ENCODE peak calls at places on chromosomes 5 and 9, in ten cellular contexts. K, O, T, Z, Y, M, H, G, E and D are unnamed samples.
A peak's percentile ranks its signal among the peaks of the same experiment; 100 is the strongest.

GRCh38 chr9:116749176-116749575 is 62.1 kb downstream of the TRIM32 start:
- DNase-seq in M (no peak), Y (no peak), G (no peak), Z (no peak), E (no peak), T (no peak), K (no peak), H (no peak), O (no peak), D (no peak)

GRCh38 chr5:33235824-33236223 is 204.9 kb upstream of the TARS1 start:
- DNase-seq in O (no peak), G (no peak), Z (no peak), Y (no peak), T (no peak), E (no peak), H (no peak), M (no peak), K (no peak), D (no peak)

GRCh38 chr5:151005187-151005974 is 15.0 kb upstream of the GPX3 start:
- DNase-seq in Y (no peak), G (no peak), O (no peak), K (no peak), T (no peak), M (no peak), H (no peak), E (no peak), Z (no peak), D (no peak)

GRCh38 chr5:102223542-102224444 is 72.3 kb downstream of the SLCO4C1 start:
- DNase-seq in H (no peak), O (no peak), Y (peak; percentile 54), M (peak; percentile 39), K (no peak), T (no peak), Z (peak; percentile 14), E (no peak), G (peak; percentile 81), D (no peak)

GRCh38 chr9:21434202-21435014 is 5.8 kb upstream of the IFNA1 start:
- DNase-seq in E (peak; percentile 24), M (peak; percentile 57), H (peak; percentile 78), Z (peak; percentile 53), G (peak; percentile 71), O (no peak), Y (peak; percentile 51), K (peak; percentile 13), T (peak; percentile 51), D (peak; percentile 8)

GRCh38 chr9:69380301-69380700 is 55.3 kb downstream of the ENTREP1 start:
- DNase-seq in H (no peak), M (no peak), T (no peak), E (no peak), Y (no peak), K (no peak), G (no peak), Z (no peak), O (no peak), D (no peak)

GRCh38 chr9:90965141-90965910 is 163.7 kb downstream of the SYK start:
- DNase-seq in E (no peak), O (no peak), M (no peak), Y (no peak), H (no peak), K (no peak), G (no peak), Z (no peak), T (no peak), D (no peak)

GRCh38 chr5:143920772-143921171 is 108.8 kb downstream of the HMHB1 start:
- DNase-seq in G (peak; percentile 8), H (no peak), E (no peak), Z (no peak), K (no peak), Y (no peak), M (no peak), O (no peak), T (no peak), D (no peak)